ENCODE peak calls at places on chromosomes 7 and 10, in ten cellular contexts. N is hepatocyte, Q is AG04450, G is brain microvascular endothelial cell, F is spleen, M is HL-60, R is ovary, V is left ventricle myocardium inferior, X is adrenal gland, I is GM12878. P is an unnamed sample.

GRCh38 chr7:137151056-137151731 is 192.3 kb downstream of the PTN start:
- DNase-seq in N (peak), Q (no peak), G (peak), F (no peak), M (no peak), R (no peak), V (no peak), X (no peak), I (no peak), P (no peak)

GRCh38 chr7:43522406-43523156 is 60.3 kb upstream of the STK17A start:
- DNase-seq in N (no peak), Q (no peak), G (peak), F (no peak), M (no peak), R (no peak), V (no peak), X (no peak), I (no peak), P (no peak)

GRCh38 chr7:124071843-124072242 is 39.0 kb upstream of the TMEM229A start:
- DNase-seq in N (no peak), Q (no peak), G (no peak), F (no peak), M (no peak), R (no peak), V (no peak), X (no peak), I (no peak), P (no peak)

GRCh38 chr7:137975223-137975622 is 26.7 kb downstream of the CREB3L2 start:
- DNase-seq in N (no peak), Q (no peak), G (peak), F (no peak), M (no peak), R (no peak), V (peak), X (peak), I (no peak), P (no peak)

GRCh38 chr7:82323806-82324205 is 119.8 kb downstream of the CACNA2D1 start:
- DNase-seq in N (no peak), Q (no peak), G (no peak), F (no peak), M (no peak), R (no peak), V (no peak), X (no peak), I (no peak), P (no peak)

GRCh38 chr10:69061305-69062161 is 26.4 kb upstream of the SRGN start:
- DNase-seq in N (peak), Q (peak), G (peak), F (peak), M (peak), R (peak), V (peak), X (peak), I (no peak), P (no peak)

GRCh38 chr7:46545790-46546189 is 624.7 kb upstream of the IGFBP3 start:
- DNase-seq in N (no peak), Q (peak), G (peak), F (no peak), M (no peak), R (no peak), V (no peak), X (no peak), I (no peak), P (no peak)

GRCh38 chr10:112952282-112952991 is 2.4 kb downstream of the TCF7L2 start:
- DNase-seq in N (peak), Q (no peak), G (no peak), F (peak), M (no peak), R (peak), V (peak), X (peak), I (no peak), P (no peak)

GRCh38 chr7:34155225-34155908 is 250.0 kb downstream of the BMPER start:
- DNase-seq in N (peak), Q (peak), G (peak), F (no peak), M (peak), R (no peak), V (no peak), X (peak), I (no peak), P (no peak)

GRCh38 chr10:124158592-124158991 is 65.2 kb upstream of the CHST15 start:
- DNase-seq in N (no peak), Q (no peak), G (no peak), F (no peak), M (no peak), R (no peak), V (no peak), X (no peak), I (no peak), P (no peak)

GRCh38 chr10:43857206-43857952 is 208.7 kb upstream of the ZNF32 start:
- DNase-seq in N (no peak), Q (peak), G (peak), F (peak), M (no peak), R (peak), V (no peak), X (no peak), I (no peak), P (peak)

GRCh38 chr10:114042895-114043531 is 653 bp upstream of the ADRB1 start:
- DNase-seq in N (peak), Q (no peak), G (peak), F (no peak), M (peak), R (no peak), V (peak), X (no peak), I (no peak), P (peak)

GRCh38 chr10:69172241-69172998 is 7.6 kb upstream of the SUPV3L1 start:
- DNase-seq in N (no peak), Q (no peak), G (no peak), F (no peak), M (no peak), R (no peak), V (no peak), X (no peak), I (no peak), P (no peak)

GRCh38 chr7:50826371-50827172 is 43.9 kb upstream of the GRB10 start:
- DNase-seq in N (peak), Q (no peak), G (peak), F (no peak), M (peak), R (no peak), V (no peak), X (peak), I (no peak), P (no peak)

GRCh38 chr7:157544980-157545680 is 208.3 kb downstream of the DNAJB6 start:
- DNase-seq in N (no peak), Q (no peak), G (no peak), F (peak), M (no peak), R (no peak), V (no peak), X (no peak), I (no peak), P (no peak)

GRCh38 chr7:114720725-114721124 is 201.2 kb upstream of the MDFIC start:
- DNase-seq in N (no peak), Q (no peak), G (no peak), F (no peak), M (no peak), R (no peak), V (no peak), X (no peak), I (no peak), P (no peak)

GRCh38 chr7:127667751-127668530 is 15.9 kb downstream of the SND1 start:
- DNase-seq in N (no peak), Q (no peak), G (no peak), F (no peak), M (peak), R (no peak), V (no peak), X (no peak), I (no peak), P (no peak)

GRCh38 chr10:126561499-126562208 is 108.8 kb downstream of the C10orf90 start:
- DNase-seq in N (no peak), Q (no peak), G (no peak), F (no peak), M (no peak), R (no peak), V (no peak), X (no peak), I (no peak), P (no peak)

DNA sequence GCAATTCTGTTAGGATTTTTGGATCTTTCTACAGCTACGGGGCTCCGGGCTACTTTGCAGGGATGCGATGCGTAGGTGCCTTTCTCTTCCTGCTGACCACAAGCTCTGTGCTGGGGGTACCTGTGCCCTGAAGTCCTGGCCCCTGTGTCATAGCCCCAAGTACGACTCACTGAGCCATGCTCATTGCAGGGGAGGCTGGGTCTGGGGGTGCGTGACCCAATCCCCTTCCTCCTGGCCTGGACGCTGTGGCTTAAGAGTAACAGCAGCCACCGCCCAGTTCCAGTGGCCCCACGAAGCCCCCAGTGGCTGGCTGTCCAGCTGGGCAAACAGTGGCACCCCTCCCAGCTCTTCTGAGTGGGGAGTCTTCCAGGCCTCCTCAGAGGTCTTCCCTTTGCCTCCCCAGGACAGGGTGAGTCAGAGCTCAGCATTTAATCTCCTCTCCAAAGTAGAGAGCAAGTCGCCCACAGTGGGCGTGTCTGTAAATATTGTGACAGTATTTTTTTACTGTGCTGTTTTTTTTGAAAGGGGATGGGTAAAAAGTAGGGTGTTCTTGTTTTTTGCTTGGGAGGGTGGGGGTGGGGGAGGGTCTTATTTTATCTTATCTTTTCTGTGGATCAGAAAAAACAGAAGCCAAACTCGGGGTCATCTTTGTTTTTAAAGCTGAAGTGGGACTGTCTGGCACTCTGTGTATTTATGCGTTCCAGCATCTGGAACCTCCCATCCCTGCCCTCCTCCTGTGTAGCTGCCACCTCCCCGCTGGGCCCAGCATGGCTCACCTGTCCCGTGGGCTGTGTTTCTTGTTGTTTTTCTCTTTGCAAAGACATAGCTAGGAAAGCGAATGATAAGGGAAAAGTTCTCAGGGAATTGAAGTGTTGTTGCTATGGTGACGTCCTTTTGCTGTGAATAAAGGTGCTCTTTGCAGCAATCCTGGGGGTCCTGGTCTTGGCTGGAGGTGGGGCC is 8.2 kb downstream of the LFNG start:
- DNase-seq in N (peak), Q (no peak), G (peak), F (peak), M (peak), R (no peak), V (peak), X (no peak), I (no peak), P (no peak)
- H3K4me3 ChIP-seq in N (no peak), Q (no peak), G (no peak), F (no peak), M (no peak), R (no peak), V (no peak), X (no peak), I (no peak), P (no peak)

GRCh38 chr7:14336256-14336655 is 346.8 kb upstream of the ETV1 start:
- DNase-seq in N (no peak), Q (no peak), G (no peak), F (no peak), M (no peak), R (no peak), V (no peak), X (no peak), I (no peak), P (no peak)

GRCh38 chr7:14340415-14341079 is 351.1 kb upstream of the ETV1 start:
- DNase-seq in N (no peak), Q (no peak), G (no peak), F (no peak), M (no peak), R (no peak), V (no peak), X (no peak), I (no peak), P (no peak)

GRCh38 chr7:14341200-14341599 is 351.7 kb upstream of the ETV1 start:
- DNase-seq in N (no peak), Q (no peak), G (no peak), F (no peak), M (no peak), R (no peak), V (no peak), X (no peak), I (no peak), P (no peak)
- H3K27ac ChIP-seq in N (no peak), Q (no peak), G (no peak), F (no peak), M (no peak), R (no peak), V (no peak), X (no peak), I (no peak), P (no peak)

GRCh38 chr10:56349611-56350010 is 11.4 kb downstream of the ZWINT start:
- DNase-seq in N (no peak), Q (no peak), G (no peak), F (no peak), M (no peak), R (no peak), V (no peak), X (no peak), I (no peak), P (no peak)
- TF ChIP-seq CTCF in N (no peak), Q (peak), G (peak), F (no peak), M (no peak), R (no peak), V (no peak), X (no peak), I (peak), P (no peak)

DNA sequence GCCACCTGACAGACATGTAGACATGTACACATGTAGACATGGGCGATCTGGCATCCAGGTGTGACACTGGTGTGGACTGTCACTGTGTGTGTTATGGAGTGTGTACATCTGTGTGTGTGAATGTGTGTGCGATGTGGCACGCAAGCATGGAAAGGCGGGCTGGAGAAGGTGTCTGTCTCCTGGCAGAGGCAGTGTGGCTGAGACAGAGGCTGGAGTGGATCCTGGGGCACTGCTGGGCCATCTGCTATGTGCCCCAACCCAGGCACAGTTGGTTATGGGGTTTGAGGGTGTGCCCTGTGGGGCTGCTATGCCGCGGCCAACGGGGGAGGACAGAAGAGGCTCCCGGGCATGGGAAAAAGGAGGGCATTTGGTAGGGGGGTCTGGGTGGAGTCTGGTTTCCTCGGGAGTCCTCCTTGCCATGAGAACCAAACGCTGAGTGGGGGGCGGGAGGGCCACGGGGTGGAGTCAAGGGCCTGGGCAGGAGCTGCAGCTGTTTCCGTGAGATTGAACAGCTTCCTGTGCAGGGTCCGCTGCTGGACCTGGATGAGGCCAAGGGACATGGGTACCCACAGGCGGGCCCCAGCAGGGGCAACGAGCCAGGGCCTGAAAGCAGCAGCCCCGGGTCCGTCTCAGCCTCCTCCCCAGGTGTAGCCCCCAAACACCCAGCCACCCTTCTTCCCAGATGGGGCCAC is 1.3 kb downstream of the ELN start:
- DNase-seq in N (no peak), Q (no peak), G (no peak), F (no peak), M (no peak), R (no peak), V (peak), X (no peak), I (no peak), P (no peak)
- H3K4me3 ChIP-seq in N (no peak), Q (no peak), G (no peak), F (peak), M (no peak), R (peak), V (peak), X (no peak), I (no peak), P (no peak)

DNA sequence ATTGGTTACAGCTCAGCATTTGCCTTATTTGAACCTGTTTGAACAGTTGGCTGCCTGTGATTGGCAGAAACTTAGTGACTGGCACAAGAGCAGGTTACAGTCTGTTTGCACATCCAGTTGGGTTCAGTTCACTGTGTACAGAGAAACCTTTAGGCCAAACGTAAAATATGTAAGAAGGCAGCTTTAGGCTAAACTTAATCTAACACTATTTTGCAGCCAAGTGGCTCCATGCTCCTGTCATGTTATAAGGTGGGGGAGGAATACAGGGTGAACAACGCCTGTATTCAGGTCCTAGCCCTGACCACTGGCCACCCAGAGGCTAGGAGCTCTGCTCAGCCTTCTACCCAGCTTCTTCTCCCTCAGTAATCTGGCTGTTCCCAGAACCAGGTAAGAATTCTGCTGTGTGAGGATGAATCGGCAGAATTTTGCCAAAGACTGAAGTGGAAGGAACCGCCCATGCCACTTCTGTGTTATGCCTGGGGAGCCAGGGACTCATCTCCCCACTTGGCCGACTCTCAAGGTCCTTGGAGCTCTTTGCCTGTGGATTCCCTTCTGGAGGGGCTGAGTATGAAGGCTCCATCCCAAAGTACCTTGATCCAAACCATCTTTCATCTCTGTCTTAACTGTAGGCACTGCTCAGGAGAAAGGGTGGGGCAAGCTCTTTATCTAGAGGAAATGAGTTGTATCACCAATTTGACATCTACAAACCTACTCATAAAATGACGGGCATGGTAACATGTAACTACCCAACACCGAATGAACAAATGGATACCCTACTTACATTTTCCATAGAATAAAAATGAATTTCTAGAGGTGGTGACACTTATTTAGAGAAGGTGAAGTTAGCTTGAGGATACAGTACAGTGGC is 164.4 kb upstream of the NAMPT start:
- DNase-seq in N (no peak), Q (no peak), G (no peak), F (no peak), M (no peak), R (no peak), V (no peak), X (no peak), I (no peak), P (no peak)
- H3K27ac ChIP-seq in N (no peak), Q (no peak), G (no peak), F (peak), M (peak), R (no peak), V (no peak), X (no peak), I (no peak), P (no peak)

DNA sequence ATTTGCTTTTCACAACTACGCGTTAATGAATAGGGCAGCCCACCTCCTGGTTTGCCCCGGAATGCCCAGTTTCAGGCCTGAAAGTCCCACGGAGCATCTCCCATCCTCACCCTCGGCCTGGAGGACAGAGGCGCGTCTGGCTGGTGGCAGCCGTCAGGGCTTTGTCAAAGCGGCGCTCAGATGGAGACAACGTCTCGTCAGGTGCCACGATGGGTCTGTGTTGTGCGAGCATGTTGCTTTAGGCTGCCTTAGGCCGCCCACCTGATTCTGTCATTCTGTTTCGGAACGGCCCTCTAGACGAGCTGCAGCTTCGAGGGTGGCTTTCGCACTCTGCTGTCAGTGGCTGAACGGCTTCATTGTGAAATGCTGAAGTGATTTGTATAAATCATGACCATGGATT is 39.4 kb upstream of the CFAP46 start:
- DNase-seq in N (no peak), Q (no peak), G (no peak), F (peak), M (no peak), R (no peak), V (peak), X (no peak), I (no peak), P (no peak)
- TF ChIP-seq CTCF in N (no peak), Q (no peak), G (no peak), F (no peak), M (no peak), R (no peak), V (no peak), X (no peak), I (no peak), P (no peak)

GRCh38 chr10:17257466-17258321 is 29.7 kb downstream of the VIM start:
- DNase-seq in N (peak), Q (no peak), G (peak), F (no peak), M (no peak), R (peak), V (no peak), X (peak), I (peak), P (peak)
- H3K4me3 ChIP-seq in N (no peak), Q (peak), G (peak), F (no peak), M (no peak), R (no peak), V (peak), X (no peak), I (no peak), P (no peak)

GRCh38 chr10:32927750-32928149 is 30.3 kb downstream of the ITGB1 start:
- DNase-seq in N (no peak), Q (no peak), G (no peak), F (no peak), M (no peak), R (no peak), V (no peak), X (no peak), I (no peak), P (no peak)
- H3K27ac ChIP-seq in N (no peak), Q (no peak), G (no peak), F (no peak), M (no peak), R (no peak), V (no peak), X (no peak), I (no peak), P (no peak)

P was measured in WERI-Rb-1.